ENCODE peak calls at places on chromosomes 3 and 15, in seven cellular contexts. F is GM12878, T is K562, P is H1, L is HepG2, R is HCT116, E is endothelial cell of umbilical vein. Z is an unnamed sample.

GRCh38 chr3:62229908-62230307 is 143.4 kb downstream of the FEZF2 start:
- DNase-seq in F (no peak), T (peak; percentile 16), P (no peak), L (no peak), R (peak; percentile 10), E (no peak), Z (no peak)

GRCh38 chr3:33750216-33750558 is 32.1 kb upstream of the CLASP2 start:
- DNase-seq in F (no peak), T (no peak), P (no peak), L (no peak), R (no peak), E (no peak), Z (no peak)

GRCh38 chr3:143529018-143529478 is 319.2 kb downstream of the SLC9A9 start:
- DNase-seq in F (peak; percentile 53), T (no peak), P (no peak), L (no peak), R (no peak), E (no peak), Z (no peak)

GRCh38 chr3:52429031-52429430 is 15.9 kb downstream of the SEMA3G start:
- DNase-seq in F (no peak), T (no peak), P (no peak), L (no peak), R (no peak), E (no peak), Z (no peak)

GRCh38 chr3:118688396-118688884 is 346.2 kb downstream of the IGSF11 start:
- DNase-seq in F (no peak), T (no peak), P (no peak), L (no peak), R (peak; percentile 54), E (no peak), Z (no peak)

GRCh38 chr3:132242790-132243189 is 74.4 kb upstream of the ACP3 start:
- DNase-seq in F (no peak), T (no peak), P (no peak), L (no peak), R (no peak), E (no peak), Z (no peak)

GRCh38 chr3:110814170-110815007 is 257.2 kb upstream of the NECTIN3 start:
- DNase-seq in F (peak; percentile 7), T (no peak), P (no peak), L (no peak), R (peak; percentile 93), E (peak; percentile 36), Z (no peak)

GRCh38 chr3:140731440-140732119 is 53.7 kb downstream of the TRIM42 start:
- DNase-seq in F (no peak), T (no peak), P (no peak), L (no peak), R (no peak), E (no peak), Z (no peak)

GRCh38 chr3:42526616-42527367 is 24.3 kb downstream of the VIPR1 start:
- DNase-seq in F (no peak), T (peak; percentile 56), P (no peak), L (no peak), R (no peak), E (no peak), Z (no peak)

GRCh38 chr15:93983501-93983900 is 247.9 kb upstream of the MCTP2 start:
- DNase-seq in F (no peak), T (no peak), P (no peak), L (no peak), R (no peak), E (no peak), Z (no peak)

GRCh38 chr15:73593278-73594074 is 39.7 kb downstream of the NPTN start:
- DNase-seq in F (no peak), T (peak; percentile 35), P (no peak), L (no peak), R (no peak), E (peak; percentile 24), Z (no peak)

GRCh38 chr3:19749448-19750017 is 184.5 kb downstream of the EFHB start:
- DNase-seq in F (no peak), T (no peak), P (no peak), L (no peak), R (no peak), E (no peak), Z (no peak)

GRCh38 chr3:111588527-111588926 is 6.6 kb downstream of the ZBED2 start:
- DNase-seq in F (no peak), T (no peak), P (no peak), L (no peak), R (no peak), E (no peak), Z (no peak)

GRCh38 chr3:76502076-76502475 is 537.8 kb upstream of the ROBO2 start:
- DNase-seq in F (no peak), T (no peak), P (no peak), L (no peak), R (no peak), E (no peak), Z (no peak)

GRCh38 chr15:55742927-55743614 is at the start of gene PRTG:
- DNase-seq in F (no peak), T (peak; percentile 45), P (no peak), L (peak; percentile 72), R (no peak), E (peak; percentile 81), Z (no peak)

GRCh38 chr3:161414907-161415306 is 43.6 kb upstream of the SPTSSB start:
- DNase-seq in F (no peak), T (no peak), P (no peak), L (no peak), R (no peak), E (no peak), Z (no peak)

DNA sequence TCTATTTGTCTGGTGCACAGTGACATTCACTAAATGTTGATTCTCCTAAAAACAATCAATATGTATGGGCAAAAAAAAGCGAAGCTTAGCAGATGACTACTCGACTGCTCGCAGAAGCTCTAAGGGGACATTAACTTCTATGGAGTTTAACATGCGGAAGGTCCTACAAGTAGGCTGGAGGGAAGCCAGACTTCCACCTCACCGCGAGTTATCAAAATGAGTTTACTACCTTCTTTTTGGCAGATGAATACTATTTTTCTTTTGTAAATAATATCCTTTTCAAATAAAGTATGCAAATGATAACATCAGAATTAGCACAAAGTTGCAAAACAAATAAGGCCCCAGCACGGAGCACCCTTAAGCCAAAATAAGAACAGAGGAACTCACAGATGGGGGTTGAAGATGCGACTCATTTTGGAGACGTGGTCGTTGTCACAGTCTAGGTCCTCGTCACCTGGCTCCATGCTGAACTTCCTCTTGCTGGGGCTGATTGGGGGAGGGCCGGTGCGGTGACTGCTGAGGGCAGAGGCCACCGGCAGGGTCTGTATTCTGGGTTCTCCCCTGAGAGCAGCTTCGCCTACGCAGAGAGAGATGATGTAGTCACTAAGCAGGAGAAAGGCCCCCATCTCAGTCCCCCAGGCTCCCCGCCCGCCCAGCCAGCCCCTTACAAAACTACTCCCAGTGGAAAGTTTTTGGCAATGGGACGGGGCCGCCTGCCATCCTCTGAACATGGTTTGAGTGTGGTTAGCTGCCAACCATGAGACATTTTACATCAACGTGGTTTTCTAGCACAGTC is 42.1 kb downstream of the VGLL4 start:
- DNase-seq in F (peak; percentile 47), T (no peak), P (no peak), L (no peak), R (no peak), E (no peak), Z (no peak)
- H3K9ac ChIP-seq in F (peak overlapping the region; percentile 31), T (no peak overlapping the region), P (no peak overlapping the region), L (no peak overlapping the region), R (no peak overlapping the region), E (no peak overlapping the region), Z (no peak overlapping the region)

GRCh38 chr3:14371573-14372474 is 30.6 kb upstream of the SLC6A6 start:
- DNase-seq in F (no peak), T (peak; percentile 93), P (no peak), L (peak; percentile 76), R (peak; percentile 88), E (peak; percentile 7), Z (no peak)
- TF ChIP-seq POLR2AphosphoS5 in F (no peak), T (no peak), P (no peak), L (no peak), R (peak; percentile 58), E (no peak), Z (no peak)

GRCh38 chr15:75925440-75925839 is 21.8 kb downstream of the FBXO22 start:
- DNase-seq in F (no peak), T (no peak), P (no peak), L (no peak), R (no peak), E (no peak), Z (no peak)
- TF ChIP-seq EZH2 in F (no peak), T (no peak), P (no peak), L (no peak), R (no peak), E (no peak), Z (no peak)

GRCh38 chr3:49700453-49701128 is 11.2 kb downstream of the RNF123 start:
- DNase-seq in F (no peak), T (no peak), P (no peak), L (no peak), R (no peak), E (no peak), Z (no peak)
- H3K9ac ChIP-seq in F (no peak overlapping the region), T (no peak overlapping the region), P (peak overlapping the region; percentile 2), L (no peak overlapping the region), R (no peak overlapping the region), E (no peak overlapping the region), Z (no peak overlapping the region)

DNA sequence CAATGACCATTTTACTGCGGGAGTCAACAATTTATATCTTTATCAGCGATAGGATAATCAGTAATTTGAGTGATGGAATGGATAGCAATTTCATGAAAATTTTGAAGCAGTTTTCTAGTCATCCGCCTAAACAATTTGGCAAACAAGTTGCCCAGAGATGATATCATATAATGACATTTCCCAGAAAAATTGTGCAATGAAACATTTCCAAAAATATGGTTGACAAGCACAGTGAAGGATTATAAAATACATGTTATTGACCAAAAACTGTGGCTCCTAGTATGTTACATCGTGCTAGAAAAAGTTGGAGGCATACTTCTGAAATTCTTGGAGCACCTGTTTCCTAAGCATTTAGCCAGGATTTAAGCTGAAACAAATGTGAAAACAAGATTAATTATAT is 145.1 kb downstream of the GHSR start:
- DNase-seq in F (no peak), T (no peak), P (no peak), L (no peak), R (no peak), E (no peak), Z (no peak)
- TF ChIP-seq POLR2AphosphoS5 in F (no peak), T (no peak), P (no peak), L (no peak), R (no peak), E (no peak), Z (no peak)

Z was measured in SK-N-MC.